ENCODE peak calls at places on chromosomes 6 and 20, in four cellular contexts. One of them, this sample, is unnamed.
A peak's percentile ranks its signal among the peaks of the same experiment; 100 is the strongest.

GRCh38 chr20:63963784-63964301 is 5.9 kb downstream of the ZNF512B start:
- DNase-seq in activated CD4-positive, CD25-positive, alpha-beta regulatory T cell: no peak
- DNase-seq in fibroblast of the conjunctiva: no peak
- DNase-seq in effector CD4-positive, alpha-beta T cell: no peak
- DNase-seq in this sample: no peak

GRCh38 chr20:9200196-9200595 is 131.3 kb downstream of the PLCB4 start:
- DNase-seq in activated CD4-positive, CD25-positive, alpha-beta regulatory T cell: no peak
- DNase-seq in effector CD4-positive, alpha-beta T cell: no peak
- DNase-seq in fibroblast of the conjunctiva: no peak
- DNase-seq in this sample: no peak

GRCh38 chr6:158911746-158912158 is 88.2 kb downstream of the RSPH3 start:
- DNase-seq in fibroblast of the conjunctiva: no peak
- DNase-seq in activated CD4-positive, CD25-positive, alpha-beta regulatory T cell: no peak
- DNase-seq in effector CD4-positive, alpha-beta T cell: no peak
- DNase-seq in this sample: no peak

GRCh38 chr6:27743787-27744186 is 168.4 kb downstream of the OR2B2 start:
- DNase-seq in fibroblast of the conjunctiva: no peak
- DNase-seq in activated CD4-positive, CD25-positive, alpha-beta regulatory T cell: no peak
- DNase-seq in effector CD4-positive, alpha-beta T cell: no peak
- DNase-seq in this sample: no peak

GRCh38 chr6:24931752-24932691 is 3.7 kb downstream of the RIPOR2 start:
- DNase-seq in activated CD4-positive, CD25-positive, alpha-beta regulatory T cell: no peak
- DNase-seq in fibroblast of the conjunctiva: no peak
- DNase-seq in effector CD4-positive, alpha-beta T cell: no peak
- DNase-seq in this sample: no peak

GRCh38 chr6:33722103-33722646 is 10.7 kb upstream of the UQCC2 start:
- DNase-seq in activated CD4-positive, CD25-positive, alpha-beta regulatory T cell: no peak
- DNase-seq in fibroblast of the conjunctiva: no peak
- DNase-seq in effector CD4-positive, alpha-beta T cell: no peak
- DNase-seq in this sample: no peak

GRCh38 chr6:110682460-110682853 is 132.8 kb downstream of the CDK19 start:
- DNase-seq in effector CD4-positive, alpha-beta T cell: peak; percentile 67
- DNase-seq in fibroblast of the conjunctiva: peak; percentile 78
- DNase-seq in activated CD4-positive, CD25-positive, alpha-beta regulatory T cell: peak; percentile 42
- DNase-seq in this sample: peak; percentile 42

GRCh38 chr6:157980288-157981131 is 1.2 kb upstream of the SYNJ2 start:
- DNase-seq in fibroblast of the conjunctiva: no peak
- DNase-seq in activated CD4-positive, CD25-positive, alpha-beta regulatory T cell: no peak
- DNase-seq in effector CD4-positive, alpha-beta T cell: peak; percentile 7
- DNase-seq in this sample: no peak

GRCh38 chr20:33602826-33603590 is 59.1 kb upstream of the C20orf144 start:
- DNase-seq in effector CD4-positive, alpha-beta T cell: no peak
- DNase-seq in activated CD4-positive, CD25-positive, alpha-beta regulatory T cell: no peak
- DNase-seq in fibroblast of the conjunctiva: no peak
- DNase-seq in this sample: no peak

GRCh38 chr20:58714923-58715708 is 22.5 kb downstream of the NPEPL1 start:
- DNase-seq in effector CD4-positive, alpha-beta T cell: no peak
- DNase-seq in fibroblast of the conjunctiva: no peak
- DNase-seq in activated CD4-positive, CD25-positive, alpha-beta regulatory T cell: no peak
- DNase-seq in this sample: no peak

GRCh38 chr20:11849976-11850670 is 67.6 kb upstream of the BTBD3 start:
- DNase-seq in activated CD4-positive, CD25-positive, alpha-beta regulatory T cell: no peak
- DNase-seq in effector CD4-positive, alpha-beta T cell: no peak
- DNase-seq in fibroblast of the conjunctiva: peak; percentile 50
- DNase-seq in this sample: no peak

This sample was measured in NCI-H1930.